ENCODE peak calls at places on chromosomes 16 and 17, in four cellular contexts. One of them, this sample, is unnamed.

GRCh38 chr16:31090540-31090939 is 1.8 kb upstream of the PRSS53 start:
- DNase-seq in K562: no peak
- DNase-seq in H1: no peak
- DNase-seq in HepG2: no peak
- DNase-seq in this sample: no peak

GRCh38 chr17:63433746-63434591 is 12.1 kb downstream of the CYB561 start:
- DNase-seq in K562: no peak
- DNase-seq in HepG2: no peak
- DNase-seq in H1: no peak
- DNase-seq in this sample: no peak

GRCh38 chr17:69898606-69899005 is 176.4 kb upstream of the KCNJ16 start:
- DNase-seq in H1: no peak
- DNase-seq in K562: no peak
- DNase-seq in HepG2: no peak
- DNase-seq in this sample: no peak

GRCh38 chr16:77113835-77114234 is 77.2 kb upstream of the MON1B start:
- DNase-seq in HepG2: no peak
- DNase-seq in K562: no peak
- DNase-seq in H1: no peak
- DNase-seq in this sample: peak

GRCh38 chr17:76772842-76773521 is 35.1 kb downstream of the MFSD11 start:
- DNase-seq in K562: no peak
- DNase-seq in HepG2: peak
- DNase-seq in H1: no peak
- DNase-seq in this sample: peak

GRCh38 chr17:80844418-80844990 is 147.1 kb upstream of the CHMP6 start:
- DNase-seq in K562: no peak
- DNase-seq in HepG2: no peak
- DNase-seq in H1: no peak
- DNase-seq in this sample: no peak

GRCh38 chr17:79800325-79801155 is 3.7 kb upstream of the CBX8 start:
- DNase-seq in HepG2: no peak
- DNase-seq in H1: no peak
- DNase-seq in K562: no peak
- DNase-seq in this sample: no peak

GRCh38 chr16:84673203-84673535 is 24.9 kb downstream of the KLHL36 start:
- DNase-seq in HepG2: no peak
- DNase-seq in K562: no peak
- DNase-seq in H1: no peak
- DNase-seq in this sample: no peak

GRCh38 chr16:53098526-53099317 is 43.9 kb downstream of the CHD9 start:
- DNase-seq in K562: peak
- DNase-seq in H1: no peak
- DNase-seq in HepG2: peak
- DNase-seq in this sample: peak

GRCh38 chr16:2489581-2489980 is 14.7 kb downstream of the TBC1D24 start:
- DNase-seq in HepG2: no peak
- DNase-seq in K562: no peak
- DNase-seq in H1: no peak
- DNase-seq in this sample: no peak

GRCh38 chr17:55672585-55673501 is 49.8 kb downstream of the TMEM100 start:
- DNase-seq in HepG2: no peak
- DNase-seq in K562: no peak
- DNase-seq in H1: no peak
- DNase-seq in this sample: no peak

GRCh38 chr17:46727572-46728348 is 90.7 kb downstream of the WNT3 start:
- DNase-seq in K562: no peak
- DNase-seq in H1: no peak
- DNase-seq in HepG2: no peak
- DNase-seq in this sample: no peak

GRCh38 chr17:77604301-77605031 is 354.0 kb upstream of the TNRC6C start:
- DNase-seq in H1: no peak
- DNase-seq in HepG2: no peak
- DNase-seq in K562: no peak
- DNase-seq in this sample: no peak

GRCh38 chr17:4740584-4740983 is 856 bp upstream of the CXCL16 start:
- DNase-seq in HepG2: no peak
- DNase-seq in K562: no peak
- DNase-seq in H1: no peak
- DNase-seq in this sample: no peak

GRCh38 chr17:7844292-7845154 is 10.3 kb upstream of the TMEM88 start:
- DNase-seq in HepG2: peak
- DNase-seq in K562: peak
- DNase-seq in H1: no peak
- DNase-seq in this sample: peak

GRCh38 chr17:64418506-64419339 is 28.1 kb upstream of the PECAM1 start:
- DNase-seq in HepG2: peak
- DNase-seq in H1: no peak
- DNase-seq in K562: peak
- DNase-seq in this sample: peak

GRCh38 chr16:4081577-4082021 is 34.6 kb downstream of the ADCY9 start:
- DNase-seq in K562: no peak
- DNase-seq in HepG2: no peak
- DNase-seq in H1: no peak
- DNase-seq in this sample: no peak

GRCh38 chr17:57861737-57862409 is 12.0 kb upstream of the MRPS23 start:
- DNase-seq in H1: no peak
- DNase-seq in HepG2: peak
- DNase-seq in K562: no peak
- DNase-seq in this sample: peak

GRCh38 chr16:21283521-21284289 is 5.6 kb upstream of the CRYM start:
- DNase-seq in HepG2: peak
- DNase-seq in K562: no peak
- DNase-seq in H1: peak
- DNase-seq in this sample: peak

GRCh38 chr16:20308266-20308665 is 19.0 kb downstream of the GP2 start:
- DNase-seq in HepG2: no peak
- DNase-seq in K562: no peak
- DNase-seq in H1: no peak
- DNase-seq in this sample: no peak

GRCh38 chr17:34519286-34519685 is 60.1 kb upstream of the TMEM132E start:
- DNase-seq in H1: peak
- DNase-seq in K562: peak
- DNase-seq in HepG2: peak
- DNase-seq in this sample: peak

GRCh38 chr16:24139282-24139681 is 116.9 kb upstream of the CACNG3 start:
- DNase-seq in HepG2: no peak
- DNase-seq in H1: peak
- DNase-seq in K562: peak
- DNase-seq in this sample: no peak

GRCh38 chr17:77222356-77222755 is 81.6 kb downstream of the SEC14L1 start:
- DNase-seq in HepG2: no peak
- DNase-seq in H1: no peak
- DNase-seq in K562: no peak
- DNase-seq in this sample: no peak

GRCh38 chr17:21295036-21295952 is 10.8 kb downstream of the MAP2K3 start:
- DNase-seq in H1: no peak
- DNase-seq in HepG2: no peak
- DNase-seq in K562: no peak
- DNase-seq in this sample: peak

GRCh38 chr16:84220851-84221250 is 19.0 kb downstream of the KCNG4 start:
- DNase-seq in K562: no peak
- DNase-seq in H1: no peak
- DNase-seq in HepG2: no peak
- DNase-seq in this sample: no peak

GRCh38 chr16:68599586-68599985 is 45.5 kb upstream of the CDH3 start:
- DNase-seq in H1: no peak
- DNase-seq in K562: no peak
- DNase-seq in HepG2: no peak
- DNase-seq in this sample: no peak

DNA sequence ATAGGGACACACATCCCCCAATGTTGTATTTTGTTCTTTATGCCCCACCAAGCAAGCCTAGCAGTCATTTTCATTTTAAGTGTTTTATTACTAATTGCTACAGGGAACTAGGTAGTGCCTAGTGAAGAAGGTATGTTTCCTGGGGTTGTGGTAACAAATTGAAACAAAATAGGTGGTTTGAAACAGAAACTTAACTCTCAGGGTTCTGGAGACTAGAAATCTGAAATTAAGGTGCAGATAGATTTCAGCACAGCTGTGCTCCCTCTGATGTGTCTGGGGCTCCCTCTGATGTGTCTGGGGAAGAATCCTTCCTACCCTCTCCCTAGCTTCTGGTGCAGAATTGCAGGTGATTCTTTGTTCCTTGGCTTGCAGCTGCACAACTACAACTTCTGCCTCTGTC is 390.1 kb downstream of the ZFHX3 start:
- DNase-seq in K562: no peak
- DNase-seq in HepG2: no peak
- DNase-seq in H1: no peak
- DNase-seq in this sample: no peak
- H3K9ac ChIP-seq in K562: no peak
- H3K9ac ChIP-seq in HepG2: no peak
- H3K9ac ChIP-seq in H1: no peak
- H3K9ac ChIP-seq in this sample: no peak

GRCh38 chr16:89162314-89162713 is 9.2 kb upstream of the CDH15 start:
- DNase-seq in H1: no peak
- DNase-seq in HepG2: no peak
- DNase-seq in K562: no peak
- DNase-seq in this sample: no peak

GRCh38 chr16:89164847-89165684 is 6.5 kb upstream of the CDH15 start:
- DNase-seq in K562: no peak
- DNase-seq in H1: no peak
- DNase-seq in HepG2: no peak
- DNase-seq in this sample: no peak

GRCh38 chr16:89166696-89167424 is 4.7 kb upstream of the CDH15 start:
- DNase-seq in HepG2: no peak
- DNase-seq in K562: peak
- DNase-seq in H1: no peak
- DNase-seq in this sample: no peak

GRCh38 chr16:89163297-89163696 is 8.3 kb upstream of the CDH15 start:
- DNase-seq in H1: no peak
- DNase-seq in HepG2: no peak
- DNase-seq in K562: no peak
- DNase-seq in this sample: no peak

DNA sequence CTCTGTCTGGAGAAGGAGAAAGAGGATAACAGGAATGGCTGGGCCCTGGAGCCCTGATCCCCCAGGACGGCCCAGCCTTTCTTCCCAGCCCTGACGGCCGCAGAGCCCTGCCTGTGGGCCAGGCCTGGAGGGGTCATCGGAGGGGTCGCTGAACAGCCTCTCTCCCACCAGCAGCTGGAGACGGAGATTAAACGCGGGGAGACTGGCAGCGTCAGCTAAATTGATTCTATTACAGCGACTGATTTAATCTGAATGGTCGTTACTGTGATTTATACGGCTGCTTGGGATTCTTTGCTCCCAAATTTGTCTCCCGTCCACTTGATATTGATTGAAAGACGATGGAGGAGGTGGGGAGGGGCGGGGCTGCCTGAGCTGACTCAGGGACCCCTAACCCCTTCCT is 7.1 kb upstream of the CDH15 start:
- DNase-seq in K562: peak
- DNase-seq in HepG2: no peak
- DNase-seq in H1: no peak
- DNase-seq in this sample: no peak
- TF ChIP-seq JUN in K562: no peak
- TF ChIP-seq JUN in HepG2: no peak
- TF ChIP-seq JUN in H1: no peak
- TF ChIP-seq JUN in this sample: no peak

DNA sequence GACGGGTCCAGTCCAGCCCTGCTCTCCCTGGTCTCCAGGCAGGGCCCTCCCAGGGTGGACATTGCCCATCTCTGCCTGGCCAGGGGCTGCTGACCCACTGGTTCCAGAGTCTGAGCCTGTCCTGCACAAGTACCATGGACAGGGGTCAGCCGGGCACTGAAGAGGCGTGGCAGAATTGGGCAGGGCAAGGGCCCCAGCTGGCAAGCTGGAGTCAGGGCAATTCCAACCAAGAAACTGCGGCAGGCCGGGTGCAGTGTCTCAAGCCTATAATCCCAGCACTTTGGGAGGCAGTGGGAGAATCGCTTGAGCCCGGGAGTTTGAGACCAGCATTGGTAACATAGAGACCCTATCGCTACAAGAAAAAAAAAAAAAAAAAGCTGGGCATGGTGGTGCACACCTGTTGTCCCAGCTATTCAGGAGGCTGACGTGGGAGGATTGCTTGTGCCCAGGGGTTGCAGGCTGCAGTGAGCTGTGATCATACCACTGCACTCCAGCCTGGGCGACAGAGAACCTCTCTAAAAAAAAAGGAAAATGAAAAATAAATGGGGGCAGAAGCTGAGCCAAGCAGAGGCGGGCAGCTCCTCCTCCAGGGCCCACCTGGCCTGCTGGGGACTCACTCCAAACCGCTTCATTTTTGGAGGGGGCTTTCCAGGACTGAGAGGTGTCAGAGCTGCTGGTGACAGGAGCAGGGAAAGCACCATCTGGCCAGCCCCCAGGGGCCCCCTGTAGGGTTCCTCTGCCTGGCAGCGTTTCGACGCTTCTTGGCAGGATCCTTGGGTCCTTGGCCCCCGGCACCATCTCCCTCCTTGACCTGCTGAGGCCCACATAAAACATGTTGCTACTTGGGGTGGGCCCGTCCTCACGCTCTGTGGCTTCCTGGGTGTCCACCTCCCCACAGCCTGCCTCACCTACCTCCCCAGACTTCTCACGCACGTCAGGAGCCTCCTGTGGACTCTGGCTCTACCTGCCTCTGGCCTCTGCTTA is 2.9 kb upstream of the MAFG start:
- DNase-seq in HepG2: no peak
- DNase-seq in K562: no peak
- DNase-seq in H1: no peak
- DNase-seq in this sample: no peak
- H3K9ac ChIP-seq in HepG2: no peak
- H3K9ac ChIP-seq in K562: no peak
- H3K9ac ChIP-seq in H1: no peak
- H3K9ac ChIP-seq in this sample: no peak

GRCh38 chr17:36937961-36938565 is 788 bp downstream of the LHX1 start:
- DNase-seq in HepG2: no peak
- DNase-seq in K562: no peak
- DNase-seq in H1: no peak
- DNase-seq in this sample: peak

GRCh38 chr17:36937001-36937960 is at the start of gene LHX1:
- DNase-seq in H1: no peak
- DNase-seq in HepG2: no peak
- DNase-seq in K562: no peak
- DNase-seq in this sample: no peak

GRCh38 chr17:36935681-36936454 is 1.4 kb upstream of the LHX1 start:
- DNase-seq in K562: peak
- DNase-seq in H1: no peak
- DNase-seq in HepG2: no peak
- DNase-seq in this sample: no peak

GRCh38 chr17:36934759-36935630 is 2.3 kb upstream of the LHX1 start:
- DNase-seq in H1: no peak
- DNase-seq in HepG2: no peak
- DNase-seq in K562: peak
- DNase-seq in this sample: no peak

DNA sequence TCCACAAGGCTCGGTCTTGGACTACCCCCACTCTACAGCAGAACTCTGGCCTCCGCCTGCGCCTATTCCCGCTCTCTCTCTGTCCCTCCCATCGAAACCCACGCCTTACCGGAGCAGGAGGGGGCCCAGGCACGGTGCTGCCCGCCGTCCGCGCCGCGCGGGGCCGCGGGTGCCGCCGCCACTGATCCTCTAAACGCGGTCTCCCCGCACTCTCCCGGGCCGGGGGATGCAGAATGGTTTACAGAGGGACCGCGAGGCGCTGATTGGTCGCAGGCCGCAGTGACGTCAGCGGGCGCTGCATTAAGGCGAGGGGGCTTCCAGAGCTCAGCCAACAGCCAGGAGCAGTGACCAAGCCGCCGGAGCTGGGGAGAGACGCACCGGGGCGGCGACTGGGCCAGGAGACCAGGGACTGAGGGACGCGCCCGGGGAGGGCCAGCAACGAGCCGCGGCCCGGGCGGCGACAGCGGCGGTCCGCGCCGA is 780 bp upstream of the LHX1 start:
- DNase-seq in HepG2: no peak
- DNase-seq in H1: no peak
- DNase-seq in K562: no peak
- DNase-seq in this sample: no peak
- TF ChIP-seq JUN in HepG2: no peak
- TF ChIP-seq JUN in H1: no peak
- TF ChIP-seq JUN in K562: no peak
- TF ChIP-seq JUN in this sample: no peak

This sample was measured in endothelial cell of umbilical vein.